ENCODE peak calls at places on chromosomes 4 and X, in nine cellular contexts. Q is fibroblast of lung; E is heart right ventricle; T is heart left ventricle; X is left lung; R is left ventricle myocardium inferior; O is Peyer's patch; L is ascending aorta; V is CD4-positive, CD25-positive, alpha-beta regulatory T cell. Y is an unnamed sample. For H3K4me1 and H3K36me3, the result is how much of the 10 kb centered on the place peaks cover.

GRCh38 chrX:155148724-155149537 is 67.3 kb upstream of the VBP1 start:
- DNase-seq in Q (no peak), X (no peak), V (peak), R (no peak), O (no peak), E (no peak), T (no peak), L (no peak), Y (no peak)

GRCh38 chr4:81030617-81031388 is at the start of gene BMP3:
- DNase-seq in R (no peak), V (no peak), L (no peak), X (peak), T (peak), O (peak), E (no peak), Q (peak), Y (no peak)

GRCh38 chr4:152970102-152970820 is 34.1 kb downstream of the FHDC1 start:
- DNase-seq in L (no peak), V (no peak), R (no peak), Q (peak), X (no peak), O (no peak), T (no peak), E (no peak), Y (no peak)

GRCh38 chr4:16667464-16667863 is 231.0 kb downstream of the LDB2 start:
- DNase-seq in O (no peak), E (no peak), L (no peak), T (no peak), X (no peak), R (no peak), V (no peak), Q (peak), Y (no peak)

GRCh38 chrX:40563784-40564183 is 17.0 kb upstream of the ATP6AP2 start:
- DNase-seq in E (no peak), V (no peak), X (no peak), L (no peak), O (no peak), Q (no peak), T (no peak), R (no peak), Y (no peak)

GRCh38 chr4:40685300-40685699 is 55.6 kb upstream of the RBM47 start:
- DNase-seq in R (no peak), T (no peak), V (no peak), Q (peak), O (no peak), L (no peak), E (no peak), X (no peak), Y (no peak)

GRCh38 chr4:22091351-22091731 is 142.8 kb upstream of the KCNIP4 start:
- DNase-seq in T (no peak), E (no peak), O (no peak), V (no peak), L (no peak), R (no peak), Q (no peak), X (no peak), Y (peak)

GRCh38 chr4:56863441-56864129 is 42.1 kb upstream of the SPINK2 start:
- DNase-seq in T (no peak), E (no peak), Q (peak), O (no peak), L (no peak), V (no peak), X (no peak), R (no peak), Y (no peak)

GRCh38 chrX:1170243-1170642 is 42.2 kb downstream of the CRLF2 start:
- DNase-seq in V (no peak), X (peak), E (no peak), Q (no peak), R (no peak), L (no peak), O (no peak), T (no peak), Y (no peak)

GRCh38 chrX:47854474-47854873 is 17.8 kb downstream of the ZNF81 start:
- DNase-seq in X (no peak), R (peak), E (no peak), L (no peak), O (peak), V (no peak), Q (no peak), T (no peak), Y (peak)

GRCh38 chr4:186808635-186809018 is 85.0 kb upstream of the FAT1 start:
- DNase-seq in E (no peak), V (no peak), X (no peak), L (no peak), T (no peak), O (no peak), R (no peak), Q (peak), Y (no peak)

GRCh38 chrX:68177542-68177941 is 255.8 kb downstream of the OPHN1 start:
- DNase-seq in Q (peak), T (no peak), O (no peak), L (no peak), R (no peak), X (no peak), E (no peak), V (no peak), Y (no peak)

GRCh38 chr4:14339715-14340114 is 662.6 kb upstream of the CPEB2 start:
- DNase-seq in X (no peak), E (no peak), O (no peak), T (no peak), L (no peak), R (no peak), Q (no peak), V (no peak), Y (no peak)

GRCh38 chrX:150258176-150258425 is 105.0 kb upstream of the MAMLD1 start:
- DNase-seq in X (no peak), T (no peak), V (no peak), R (no peak), O (no peak), Q (no peak), E (no peak), L (no peak), Y (no peak)

GRCh38 chrX:123171781-123172180 is 12.3 kb upstream of the GRIA3 start:
- DNase-seq in X (no peak), L (no peak), E (no peak), V (no peak), R (no peak), T (no peak), Q (peak), O (no peak), Y (no peak)

GRCh38 chr4:16196482-16197393 is 29.5 kb downstream of the TAPT1 start:
- DNase-seq in R (no peak), E (no peak), O (no peak), V (no peak), T (no peak), L (no peak), X (no peak), Q (peak), Y (peak)

GRCh38 chrX:70480660-70481018 is 36.0 kb downstream of the DLG3 start:
- DNase-seq in O (no peak), X (no peak), T (no peak), Q (peak), V (no peak), R (peak), L (no peak), E (peak), Y (no peak)

GRCh38 chrX:57583477-57583876 is 8.3 kb upstream of the ZXDB start:
- DNase-seq in Q (no peak), L (no peak), R (no peak), X (no peak), V (no peak), T (no peak), E (no peak), O (no peak), Y (no peak)

GRCh38 chr4:130563891-130564418 is 1468.0 kb downstream of the C4orf33 start:
- DNase-seq in X (no peak), R (no peak), V (no peak), T (no peak), O (no peak), L (no peak), E (no peak), Q (no peak), Y (no peak)

GRCh38 chr4:108834787-108835384 is 72.0 kb upstream of the ETNPPL start:
- DNase-seq in L (no peak), E (no peak), R (no peak), X (no peak), Q (peak), T (no peak), O (no peak), V (no peak), Y (no peak)

GRCh38 chrX:18891561-18891945 is 92.4 kb downstream of the PHKA2 start:
- DNase-seq in O (no peak), T (no peak), E (no peak), R (no peak), Q (no peak), L (no peak), V (no peak), X (no peak), Y (no peak)

GRCh38 chrX:155751131-155751530 is 130.0 kb upstream of the VAMP7 start:
- DNase-seq in O (no peak), X (no peak), Q (no peak), L (no peak), R (no peak), E (no peak), T (no peak), V (no peak), Y (no peak)

GRCh38 chr4:127113852-127114362 is 518.9 kb upstream of the INTU start:
- DNase-seq in L (no peak), X (no peak), E (no peak), V (no peak), O (no peak), Q (no peak), R (no peak), T (no peak), Y (no peak)

GRCh38 chr4:7546152-7546808 is 111.5 kb upstream of the PSAPL1 start:
- DNase-seq in V (no peak), O (no peak), X (peak), Q (no peak), L (no peak), E (no peak), T (peak), R (no peak), Y (no peak)

GRCh38 chr4:76011700-76012387 is 4.5 kb upstream of the CXCL9 start:
- DNase-seq in X (no peak), O (no peak), V (no peak), E (peak), Q (peak), L (no peak), T (no peak), R (no peak), Y (no peak)

DNA sequence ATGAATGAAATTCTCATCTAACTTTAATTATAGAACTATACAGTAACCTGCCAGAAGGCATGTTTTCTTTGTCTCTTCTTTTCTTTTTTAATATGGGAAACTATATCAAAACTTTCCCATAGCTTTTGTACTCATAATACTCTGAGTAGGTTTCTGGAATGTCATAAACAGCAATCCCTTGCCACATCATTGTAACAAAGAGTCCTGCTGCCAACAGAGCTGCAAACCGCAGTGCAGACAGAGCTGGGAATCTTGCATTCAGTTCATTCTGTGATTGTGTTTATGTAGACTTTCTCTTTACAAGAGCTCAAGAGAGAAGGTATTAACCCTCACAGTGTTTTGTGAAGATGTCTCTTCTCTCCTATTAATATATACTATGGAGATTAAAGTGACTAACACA is 304.4 kb upstream of the SLIT2 start:
- DNase-seq in T (no peak), V (no peak), Q (peak), O (no peak), X (no peak), R (no peak), L (no peak), E (no peak), Y (no peak)
- H3K4me3 ChIP-seq in T (no peak), V (no peak), Q (no peak), O (no peak), X (no peak), R (no peak), L (no peak), E (no peak), Y (no peak)

DNA sequence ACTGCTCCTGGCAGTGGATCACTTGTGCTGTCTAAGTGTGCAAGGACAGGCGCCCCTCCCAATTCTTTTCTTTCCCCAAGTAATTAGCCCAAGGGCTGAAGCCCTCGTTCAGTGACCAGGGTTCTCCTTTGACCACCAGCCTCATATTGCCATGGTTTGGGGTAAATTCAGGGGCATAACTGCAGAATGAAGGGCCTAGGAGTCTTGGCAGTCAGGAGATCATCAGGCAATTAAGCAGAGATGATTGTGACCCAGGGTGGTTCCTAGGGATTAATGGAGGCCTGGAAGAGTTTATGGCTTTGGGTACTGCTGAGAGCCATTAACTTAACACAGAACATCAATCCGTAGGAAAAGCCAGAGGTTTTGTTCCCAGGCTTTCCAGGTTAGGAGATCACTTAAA is 170.7 kb downstream of the PTTG2 start:
- DNase-seq in X (no peak), O (no peak), L (no peak), R (no peak), E (no peak), Q (no peak), T (no peak), V (no peak), Y (no peak)
- H3K4me1 ChIP-seq in X (under half), O (under half), L (under half), R (half or more), E (under half), Q (under half), T (under half), V (half or more), Y (under half)

DNA sequence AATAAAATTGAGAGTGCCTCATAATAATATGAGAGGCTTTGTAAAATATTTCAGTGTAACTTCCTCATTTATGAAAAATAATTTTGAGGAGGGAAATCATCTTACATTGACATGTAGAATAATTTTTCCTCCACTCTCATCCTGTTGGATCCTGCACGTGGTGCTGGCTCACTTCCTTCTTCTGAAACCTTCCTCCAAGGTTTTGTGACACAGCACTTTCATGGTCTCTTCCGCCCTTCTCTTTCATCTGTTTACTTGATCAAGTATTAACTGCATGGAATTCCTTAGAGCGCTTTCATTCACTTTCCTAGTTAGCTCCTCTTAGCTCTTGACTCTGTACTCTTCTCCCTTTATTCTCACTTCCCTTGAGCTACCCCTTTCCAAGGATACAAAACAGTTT is 246.5 kb downstream of the RAPGEF2 start:
- DNase-seq in O (no peak), V (no peak), E (no peak), Q (no peak), X (no peak), T (no peak), R (no peak), L (no peak), Y (no peak)
- H3K36me3 ChIP-seq in O (under half), V (under half), E (under half), Q (under half), X (under half), T (half or more), R (half or more), L (half or more), Y (under half)

GRCh38 chrX:107448625-107449468 is 605 bp upstream of the FRMPD3 start:
- DNase-seq in L (no peak), O (no peak), R (no peak), Q (peak), E (no peak), T (no peak), X (no peak), V (no peak), Y (no peak)

GRCh38 chrX:107450823-107451509 is 1.5 kb downstream of the FRMPD3 start:
- DNase-seq in V (no peak), L (no peak), O (no peak), T (no peak), X (no peak), E (no peak), Q (no peak), R (no peak), Y (no peak)

GRCh38 chrX:107449490-107450175 is at the start of gene FRMPD3:
- DNase-seq in E (no peak), T (no peak), O (no peak), Q (no peak), X (peak), R (no peak), V (no peak), L (no peak), Y (no peak)

GRCh38 chrX:107454302-107454701 is 4.8 kb downstream of the FRMPD3 start:
- DNase-seq in R (no peak), T (no peak), X (no peak), L (no peak), V (no peak), E (no peak), Q (peak), O (no peak), Y (no peak)

DNA sequence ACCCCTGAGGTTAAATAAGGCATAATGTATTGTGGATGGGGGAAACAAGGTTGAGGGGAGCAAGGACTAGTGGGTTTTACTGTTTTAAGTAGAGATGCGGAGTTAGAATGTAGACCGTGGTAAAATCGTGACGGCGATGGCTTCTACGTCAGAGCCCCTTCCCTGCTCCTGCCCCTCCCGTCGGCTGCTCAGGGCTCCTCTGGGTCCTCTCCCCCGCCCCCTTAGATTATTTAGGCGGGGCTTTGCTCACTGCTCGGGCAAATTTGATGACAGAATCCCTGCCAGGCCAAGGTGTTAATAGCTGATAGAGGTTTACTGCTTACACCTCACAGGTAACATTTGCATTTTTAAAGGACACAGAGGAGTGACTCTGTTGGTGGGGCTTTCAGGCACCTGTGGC is 2.3 kb downstream of the FRMPD3 start:
- DNase-seq in L (no peak), R (no peak), T (no peak), E (no peak), O (no peak), V (no peak), Q (no peak), X (no peak), Y (no peak)
- H3K4me3 ChIP-seq in L (no peak), R (no peak), T (no peak), E (no peak), O (no peak), V (no peak), Q (no peak), X (no peak), Y (peak)

GRCh38 chr4:183404016-183404415 is 40.4 kb upstream of the CDKN2AIP start:
- DNase-seq in T (no peak), X (no peak), Q (no peak), V (no peak), E (no peak), L (no peak), R (no peak), O (no peak), Y (no peak)

GRCh38 chr4:183405371-183405770 is 39.1 kb upstream of the CDKN2AIP start:
- DNase-seq in X (no peak), E (no peak), V (no peak), O (no peak), R (no peak), Q (no peak), T (no peak), L (no peak), Y (no peak)

GRCh38 chr4:183403486-183403885 is 41.0 kb upstream of the CDKN2AIP start:
- DNase-seq in L (no peak), T (no peak), E (no peak), X (no peak), R (no peak), V (no peak), Q (no peak), O (no peak), Y (no peak)

GRCh38 chr4:183401473-183401872 is 43.0 kb upstream of the CDKN2AIP start:
- DNase-seq in V (no peak), E (no peak), Q (no peak), O (no peak), R (no peak), L (no peak), X (no peak), T (no peak), Y (no peak)

GRCh38 chr4:183402771-183403170 is 41.7 kb upstream of the CDKN2AIP start:
- DNase-seq in Q (peak), R (no peak), T (no peak), O (no peak), V (no peak), X (no peak), L (no peak), E (no peak), Y (no peak)
- H3K4me1 ChIP-seq in Q (under half), R (under half), T (under half), O (under half), V (under half), X (under half), L (under half), E (under half), Y (under half)

DNA sequence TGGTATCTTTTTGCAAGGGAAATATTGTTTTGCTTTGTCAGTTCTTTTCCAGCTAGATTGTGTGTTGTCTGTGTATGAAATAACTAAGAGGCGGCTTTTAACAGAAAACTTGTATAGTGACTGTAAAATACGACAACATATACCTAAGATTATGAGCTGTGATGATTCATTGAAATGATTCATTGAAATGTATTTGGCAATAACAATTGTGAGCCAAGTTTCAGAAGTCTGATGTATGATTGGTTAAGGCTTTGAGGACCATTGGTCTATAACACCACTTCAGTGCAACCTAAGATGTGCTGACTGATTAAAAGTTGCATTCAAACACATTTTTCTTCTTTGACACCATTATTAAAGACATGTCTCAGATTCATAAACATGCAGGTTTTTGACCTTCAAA is 76.6 kb downstream of the PTPN13 start:
- DNase-seq in Q (peak), V (no peak), E (no peak), T (no peak), X (no peak), O (no peak), L (no peak), R (no peak), Y (no peak)
- H3K36me3 ChIP-seq in Q (under half), V (under half), E (under half), T (under half), X (under half), O (under half), L (under half), R (under half), Y (under half)

GRCh38 chrX:126994011-126994410 is 174.5 kb downstream of the PRR32 start:
- DNase-seq in E (peak), Q (no peak), R (peak), T (no peak), O (no peak), L (no peak), V (no peak), X (no peak), Y (no peak)
- H3K4me3 ChIP-seq in E (no peak), Q (no peak), R (no peak), T (no peak), O (no peak), L (no peak), V (no peak), X (no peak), Y (no peak)

DNA sequence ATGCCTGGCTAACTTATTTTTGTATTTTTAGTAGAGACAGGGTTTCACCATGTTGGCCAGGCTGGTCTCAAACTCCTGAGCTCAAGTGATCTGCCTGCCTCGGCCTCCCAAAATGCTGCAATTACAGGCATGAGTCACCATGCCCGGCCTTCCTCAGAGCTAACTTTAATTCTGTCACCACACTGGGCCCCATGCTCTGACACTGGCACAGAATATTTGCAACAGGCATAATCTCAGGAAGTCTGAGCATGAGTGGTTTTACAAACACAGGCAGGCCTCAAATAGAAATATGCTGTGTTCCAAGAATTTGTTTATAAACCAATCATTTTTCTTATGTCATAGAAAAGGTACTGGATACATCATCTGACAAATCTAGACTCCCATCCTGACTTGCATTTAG is 32.7 kb upstream of the FAM9C start:
- DNase-seq in E (no peak), Q (peak), X (no peak), L (peak), T (no peak), O (no peak), V (no peak), R (no peak), Y (no peak)
- H3K4me1 ChIP-seq in E (under half), Q (under half), X (under half), L (under half), T (under half), O (under half), V (half or more), R (under half), Y (under half)

Y was measured in iPS DF 6.9.